ENCODE peak calls at places on chromosome 1, in eight cellular contexts. R, J, N, O, D, P, Y and G are unnamed samples.

GRCh38 chr1:39795651-39796050 is 7.0 kb upstream of the BMP8B start:
- DNase-seq in R (no peak), J (no peak), N (no peak), O (no peak), D (no peak), P (no peak), Y (no peak), G (no peak)

GRCh38 chr1:25031966-25032667 is 102.0 kb upstream of the RUNX3 start:
- DNase-seq in R (no peak), J (peak; percentile 35), N (peak; percentile 39), O (peak; percentile 93), D (peak; percentile 65), P (peak; percentile 60), Y (no peak), G (no peak)

GRCh38 chr1:155978325-155978972 is at the start of gene ARHGEF2:
- DNase-seq in R (no peak), J (peak; percentile 87), N (peak; percentile 53), O (peak; percentile 97), D (peak; percentile 56), P (peak; percentile 65), Y (peak; percentile 61), G (peak; percentile 58)

GRCh38 chr1:154352581-154353459 is 27.5 kb downstream of the ATP8B2 start:
- DNase-seq in R (no peak), J (peak; percentile 53), N (peak; percentile 31), O (no peak), D (peak; percentile 11), P (peak; percentile 26), Y (peak; percentile 27), G (no peak)

GRCh38 chr1:201791051-201791774 is 37.7 kb upstream of the IPO9 start:
- DNase-seq in R (no peak), J (no peak), N (no peak), O (no peak), D (no peak), P (no peak), Y (no peak), G (no peak)

GRCh38 chr1:54253480-54253879 is 53.5 kb downstream of the MRPL37 start:
- DNase-seq in R (peak; percentile 27), J (no peak), N (peak; percentile 93), O (no peak), D (no peak), P (no peak), Y (no peak), G (no peak)

GRCh38 chr1:207152792-207153434 is 48.9 kb downstream of the C4BPA start:
- DNase-seq in R (no peak), J (no peak), N (no peak), O (peak; percentile 6), D (no peak), P (no peak), Y (no peak), G (no peak)

GRCh38 chr1:46697053-46697452 is 21.9 kb downstream of the EFCAB14 start:
- DNase-seq in R (no peak), J (no peak), N (no peak), O (no peak), D (no peak), P (no peak), Y (no peak), G (no peak)

GRCh38 chr1:239829535-239829934 is 262.1 kb upstream of the FMN2 start:
- DNase-seq in R (no peak), J (no peak), N (no peak), O (no peak), D (no peak), P (no peak), Y (no peak), G (no peak)

GRCh38 chr1:17016317-17016661 is 4.6 kb upstream of the ATP13A2 start:
- DNase-seq in R (peak; percentile 36), J (no peak), N (peak; percentile 65), O (no peak), D (no peak), P (no peak), Y (no peak), G (no peak)

GRCh38 chr1:233289676-233290075 is 5.8 kb downstream of the PCNX2 start:
- DNase-seq in R (no peak), J (no peak), N (no peak), O (no peak), D (no peak), P (no peak), Y (peak; percentile 12), G (no peak)